ENCODE peak calls at places on chromosomes 16 and 17, in eight cellular contexts. A is H7, P is head of caudate nucleus, T is NCI-H345, G is GM04504, D is EL, L is left ventricle myocardium inferior, S is BJ. Z is an unnamed sample.

GRCh38 chr16:81831722-81832126 is 52.6 kb downstream of the PLCG2 start:
- DNase-seq in S (no peak), T (no peak), P (peak), L (peak), A (peak), D (no peak), G (no peak), Z (peak)

GRCh38 chr17:29076722-29077121 is 33.8 kb downstream of the PIPOX start:
- DNase-seq in L (no peak), G (no peak), S (no peak), P (peak), T (no peak), A (peak), D (no peak), Z (peak)

GRCh38 chr17:73208139-73208827 is 15.4 kb downstream of the COG1 start:
- DNase-seq in S (no peak), L (no peak), D (no peak), G (no peak), P (no peak), T (no peak), A (no peak), Z (no peak)

GRCh38 chr17:80861892-80862291 is 129.7 kb upstream of the CHMP6 start:
- DNase-seq in T (peak), P (peak), A (peak), G (no peak), L (no peak), D (peak), S (no peak), Z (peak)

GRCh38 chr17:29567362-29568330 is 809 bp upstream of the ABHD15 start:
- DNase-seq in S (no peak), G (no peak), P (no peak), L (peak), T (peak), A (peak), D (peak), Z (peak)

GRCh38 chr17:49399995-49400394 is 14.7 kb downstream of the PHB1 start:
- DNase-seq in D (no peak), G (no peak), L (no peak), P (no peak), T (no peak), S (no peak), A (no peak), Z (no peak)

GRCh38 chr17:35312790-35313711 is 60.4 kb downstream of the SLFN11 start:
- DNase-seq in A (peak), P (peak), S (no peak), T (peak), D (peak), L (peak), G (no peak), Z (peak)

GRCh38 chr16:70253291-70254094 is 1.8 kb upstream of the EXOSC6 start:
- DNase-seq in S (no peak), A (peak), L (no peak), G (no peak), T (peak), D (peak), P (no peak), Z (peak)

GRCh38 chr17:17377071-17377487 is 73.9 kb downstream of the NT5M start:
- DNase-seq in G (no peak), S (no peak), D (no peak), L (no peak), P (no peak), T (no peak), A (no peak), Z (no peak)

GRCh38 chr16:10980811-10981210 is 36.4 kb downstream of the CLEC16A start:
- DNase-seq in L (no peak), A (no peak), G (no peak), T (no peak), S (no peak), P (no peak), D (no peak), Z (no peak)

GRCh38 chr17:38867179-38867994 is 2.5 kb upstream of the LASP1 start:
- DNase-seq in T (peak), A (peak), D (peak), G (peak), S (no peak), L (peak), P (peak), Z (peak)

GRCh38 chr16:11669380-11670146 is 1.3 kb downstream of the SNN start:
- DNase-seq in P (peak), D (peak), T (no peak), A (peak), L (peak), S (no peak), G (no peak), Z (peak)

GRCh38 chr17:80774643-80775281 is 216.9 kb upstream of the CHMP6 start:
- DNase-seq in A (no peak), L (no peak), G (no peak), S (no peak), D (no peak), P (no peak), T (peak), Z (no peak)